ENCODE peak calls at places on chromosomes 13 and 19, in six cellular contexts. B, V, H, X, E and L are unnamed samples.

GRCh38 chr19:45403781-45404556 is 900 bp downstream of the PPP1R13L start:
- DNase-seq in H (peak), V (no peak), X (peak), E (peak), B (peak), L (peak)

GRCh38 chr13:97659602-97660001 is 225.6 kb downstream of the RAP2A start:
- DNase-seq in H (no peak), X (no peak), E (peak), B (no peak), V (no peak), L (no peak)

GRCh38 chr13:101640797-101641400 is 188.4 kb downstream of the ITGBL1 start:
- DNase-seq in E (peak), H (no peak), V (peak), X (no peak), B (no peak), L (no peak)

GRCh38 chr13:39577833-39578232 is 25.2 kb downstream of the LHFPL6 start:
- DNase-seq in B (no peak), H (no peak), E (no peak), X (no peak), V (no peak), L (no peak)

GRCh38 chr19:21789761-21790160 is 22.4 kb upstream of the ZNF100 start:
- DNase-seq in E (no peak), X (no peak), V (no peak), B (no peak), H (no peak), L (no peak)

GRCh38 chr19:13707901-13708300 is 56.4 kb upstream of the MRI1 start:
- DNase-seq in X (no peak), E (no peak), H (no peak), B (no peak), V (no peak), L (no peak)

GRCh38 chr13:48159436-48160225 is 64.7 kb upstream of the MED4 start:
- DNase-seq in H (no peak), B (no peak), V (no peak), E (no peak), X (no peak), L (no peak)

GRCh38 chr19:47445937-47446402 is 25.7 kb downstream of the SLC8A2 start:
- DNase-seq in B (no peak), V (no peak), X (peak), H (peak), E (peak), L (no peak)

GRCh38 chr19:16384688-16385087 is 60.1 kb downstream of the KLF2 start:
- DNase-seq in E (no peak), B (no peak), X (no peak), H (no peak), V (no peak), L (no peak)

GRCh38 chr19:14059093-14059480 is 2.8 kb downstream of the PALM3 start:
- DNase-seq in E (no peak), B (no peak), X (no peak), H (peak), V (no peak), L (peak)

GRCh38 chr13:48412881-48413351 is at the start of gene LPAR6:
- DNase-seq in B (no peak), E (peak), X (peak), V (peak), H (no peak), L (no peak)

GRCh38 chr13:48561461-48562224 is 28.8 kb upstream of the RCBTB2 start:
- DNase-seq in B (no peak), V (no peak), H (no peak), X (no peak), E (no peak), L (no peak)

GRCh38 chr19:10620786-10621185 is 4.6 kb upstream of the SLC44A2 start:
- DNase-seq in B (no peak), H (no peak), E (no peak), V (no peak), X (no peak), L (no peak)

DNA sequence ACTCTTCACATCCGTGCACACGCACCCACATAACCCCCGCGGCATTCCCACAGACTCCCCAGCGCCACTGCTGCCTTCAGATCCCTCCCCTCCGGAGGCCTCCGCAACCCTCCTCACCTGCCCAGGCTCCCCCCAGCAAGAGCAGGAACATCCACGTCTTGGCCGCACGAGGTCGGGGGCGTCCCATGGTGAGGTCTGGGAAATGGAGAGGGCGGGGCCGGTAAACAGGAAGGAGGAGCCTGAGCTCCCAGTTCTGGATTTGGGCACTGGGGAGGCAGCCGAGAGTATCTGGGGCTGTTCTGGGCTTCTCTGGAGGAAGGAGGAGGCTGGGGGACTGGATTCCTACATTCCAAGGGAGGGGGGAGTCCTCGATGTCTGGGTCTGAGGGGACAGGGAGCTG is 423 bp downstream of the KLK8 start:
- DNase-seq in X (no peak), B (no peak), V (no peak), H (no peak), E (no peak), L (no peak)
- TF ChIP-seq CTCF in X (no peak), B (no peak), V (no peak), H (no peak), E (no peak), L (no peak)

GRCh38 chr19:1969176-1970002 is 28.4 kb downstream of the CSNK1G2 start:
- DNase-seq in X (no peak), H (no peak), B (no peak), E (no peak), V (no peak), L (no peak)

GRCh38 chr19:1970806-1971502 is 30.0 kb downstream of the CSNK1G2 start:
- DNase-seq in X (no peak), H (no peak), E (no peak), V (no peak), B (no peak), L (no peak)

GRCh38 chr19:1968279-1969175 is 27.6 kb downstream of the CSNK1G2 start:
- DNase-seq in H (no peak), E (no peak), X (no peak), V (no peak), B (no peak), L (no peak)

GRCh38 chr19:1967087-1967608 is 26.2 kb downstream of the CSNK1G2 start:
- DNase-seq in V (no peak), B (no peak), H (peak), X (no peak), E (no peak), L (no peak)

DNA sequence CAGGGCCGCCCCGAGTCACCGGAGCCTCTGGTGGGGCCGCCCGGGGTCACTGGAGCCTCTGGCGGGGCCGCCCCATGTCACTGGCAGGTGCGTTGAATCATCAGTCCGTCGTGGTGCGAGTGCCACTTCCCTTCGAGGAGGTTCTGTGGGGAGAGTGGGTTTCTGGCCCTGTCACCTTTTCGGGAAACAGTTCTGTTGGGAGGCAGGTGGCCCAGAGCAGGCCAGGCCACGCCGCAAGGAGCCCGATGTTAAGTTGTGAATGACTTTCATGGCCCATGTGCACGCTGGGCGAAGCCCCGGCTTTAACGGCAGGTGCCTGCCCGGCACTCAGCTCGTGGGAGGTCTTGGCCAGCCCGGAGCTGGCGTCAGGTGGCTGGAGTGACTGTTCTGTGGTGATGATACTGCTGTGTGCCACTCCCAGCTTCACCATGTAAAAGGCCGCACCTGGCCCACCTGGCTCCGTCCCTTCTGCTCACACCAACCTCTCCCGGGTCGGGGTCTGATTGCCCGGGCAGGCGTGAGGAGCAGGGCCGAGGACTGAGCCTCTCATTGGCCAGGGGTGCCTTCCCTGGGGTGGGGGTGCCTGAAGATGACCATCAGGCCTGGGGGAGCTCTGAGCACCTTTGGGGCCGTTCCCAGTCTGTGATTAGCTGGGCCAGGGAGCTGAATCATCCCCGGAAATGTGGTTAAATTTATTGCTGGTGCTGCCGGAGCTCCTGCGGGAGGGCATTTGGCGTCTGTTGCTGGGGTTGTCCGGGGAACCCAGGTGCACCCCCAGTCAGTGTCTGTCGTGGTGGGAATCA is 29.2 kb downstream of the CSNK1G2 start:
- DNase-seq in V (no peak), X (no peak), B (no peak), H (no peak), E (no peak), L (no peak)
- TF ChIP-seq CTCF in V (no peak), X (no peak), B (no peak), H (no peak), E (no peak), L (no peak)

GRCh38 chr13:26221721-26222522 is at the start of gene RNF6:
- DNase-seq in H (peak), E (peak), V (peak), X (peak), B (peak), L (peak)
- TF ChIP-seq CTCF in H (no peak), E (no peak), V (no peak), X (no peak), B (no peak), L (no peak)

DNA sequence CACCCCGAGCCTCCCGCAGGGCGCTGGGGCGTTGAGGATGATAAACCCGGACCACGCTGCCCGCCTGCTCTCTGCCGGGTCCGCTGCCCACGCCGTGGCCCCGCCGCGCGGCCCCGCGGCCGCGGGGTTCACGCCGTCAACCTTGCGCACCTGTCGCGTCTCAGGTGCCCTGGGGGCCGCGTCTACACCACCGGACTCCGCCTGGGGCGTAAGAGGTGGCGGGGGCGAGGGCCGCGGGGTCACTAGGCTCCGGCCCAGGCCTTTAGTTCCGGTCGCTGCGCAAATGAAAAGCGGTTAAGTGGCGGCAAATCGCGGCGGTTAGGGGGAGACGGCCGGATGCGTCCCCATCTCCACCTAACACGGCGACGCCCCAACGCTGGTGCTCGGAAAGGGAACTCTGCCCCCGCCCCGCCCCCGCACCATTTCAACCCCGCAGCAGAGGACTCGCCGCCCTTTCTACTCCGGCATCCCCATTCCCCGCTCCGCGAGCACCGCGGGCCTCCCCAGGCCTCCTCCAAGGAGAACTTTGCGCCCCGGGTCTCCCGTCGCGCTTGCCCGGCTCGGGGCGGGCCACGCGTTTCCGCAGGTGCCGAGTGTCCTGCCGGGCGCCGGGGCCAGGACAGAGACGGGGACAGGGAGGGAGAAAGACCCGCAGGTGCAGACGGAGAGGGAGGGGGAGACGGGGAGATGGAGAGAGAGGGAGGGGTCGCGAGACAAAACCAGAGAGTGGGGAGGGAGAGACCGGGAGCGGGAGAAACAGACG is 4.3 kb downstream of the ONECUT3 start:
- DNase-seq in H (no peak), B (no peak), E (no peak), V (no peak), X (no peak), L (no peak)
- TF ChIP-seq CTCF in H (no peak), B (no peak), E (no peak), V (no peak), X (no peak), L (no peak)

GRCh38 chr13:79973533-79973963 is 367.4 kb downstream of the SPRY2 start:
- DNase-seq in E (peak), B (no peak), V (no peak), X (no peak), H (no peak), L (peak)
- TF ChIP-seq CTCF in E (no peak), B (peak), V (peak), X (peak), H (no peak), L (peak)

DNA sequence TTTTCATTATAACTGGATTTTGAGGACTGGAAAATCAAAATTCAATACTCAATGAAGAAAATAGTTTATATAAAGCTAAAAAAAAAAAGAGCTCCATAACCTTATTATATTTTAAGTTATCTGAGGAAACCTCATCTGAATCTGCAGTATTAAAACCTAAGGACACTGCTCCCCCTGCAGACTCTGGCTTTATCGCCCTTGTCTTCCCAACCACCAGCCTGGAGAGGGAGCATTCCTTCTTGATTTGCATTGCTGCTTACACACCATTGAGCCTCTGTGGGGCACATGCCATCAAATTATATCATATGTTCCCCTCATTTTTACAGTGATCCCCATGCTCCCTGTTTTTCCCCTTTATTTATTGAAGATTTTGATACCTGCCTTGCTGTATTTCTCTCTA is 871.4 kb upstream of the GPC6 start:
- DNase-seq in X (peak), V (no peak), H (no peak), E (peak), B (no peak), L (no peak)
- TF ChIP-seq CTCF in X (no peak), V (no peak), H (no peak), E (no peak), B (peak), L (no peak)

DNA sequence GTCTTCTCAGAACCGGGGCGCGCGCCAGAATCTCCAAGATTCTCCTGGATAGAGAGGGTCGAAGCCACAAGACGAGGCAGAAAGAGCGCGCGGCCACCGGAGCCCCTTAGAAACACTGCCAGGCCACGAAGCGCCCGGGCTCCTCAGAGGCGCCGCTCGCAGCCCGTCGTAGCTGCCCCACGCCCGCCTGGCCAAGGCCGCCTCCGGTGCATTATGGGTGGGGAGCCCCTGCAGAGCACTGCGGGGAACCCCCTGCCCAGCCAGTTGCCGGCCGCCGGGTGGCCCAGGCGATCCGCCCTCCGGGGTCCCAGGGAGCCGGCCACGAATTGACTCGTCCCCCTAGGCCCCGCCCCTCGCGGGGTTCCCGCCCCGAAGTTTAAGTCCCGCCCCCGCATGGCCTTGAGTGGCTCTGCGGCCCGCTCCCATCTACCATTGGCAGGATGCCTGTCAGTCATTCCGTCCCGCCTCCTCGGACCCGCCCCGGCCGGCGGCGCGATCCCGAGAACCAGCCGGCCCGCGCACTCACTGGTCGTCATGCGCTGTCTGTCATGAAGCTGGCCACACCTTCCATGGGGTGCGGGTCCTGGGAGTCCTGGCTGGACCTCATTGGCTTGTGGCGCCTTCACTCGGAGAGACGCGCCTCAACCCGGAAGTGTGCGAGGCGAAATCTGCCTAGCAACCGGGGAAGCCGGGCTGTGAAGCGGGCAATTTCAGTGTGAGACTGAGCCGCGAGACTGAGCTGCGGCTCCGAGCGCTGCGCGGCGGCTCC is 20.2 kb upstream of the GATAD2A start:
- DNase-seq in V (peak), E (peak), B (peak), X (peak), H (peak), L (peak)
- TF ChIP-seq CTCF in V (no peak), E (no peak), B (peak), X (no peak), H (no peak), L (peak)

GRCh38 chr13:110444226-110444653 is 117.3 kb downstream of the RAB20 start:
- DNase-seq in X (no peak), B (no peak), V (no peak), H (no peak), E (no peak), L (peak)
- TF ChIP-seq CTCF in X (no peak), B (no peak), V (no peak), H (no peak), E (no peak), L (no peak)

GRCh38 chr19:37551123-37551993 is 43.2 kb downstream of the ZNF571 start:
- DNase-seq in H (peak), V (no peak), X (peak), B (no peak), E (no peak), L (peak)
- TF ChIP-seq CTCF in H (no peak), V (peak), X (no peak), B (no peak), E (no peak), L (peak)